ENCODE peak calls at places on chromosomes 4 and X, in five cellular contexts. P, Y, X, S and J are unnamed samples.

GRCh38 chr4:81621490-81621889 is 149.8 kb upstream of the RASGEF1B start:
- DNase-seq in P (no peak), Y (no peak), X (no peak), S (no peak), J (no peak)

GRCh38 chr4:26836539-26836938 is 24.1 kb upstream of the STIM2 start:
- DNase-seq in P (no peak), Y (no peak), X (no peak), S (no peak), J (no peak)

GRCh38 chr4:61462451-61463326 is 262.6 kb downstream of the ADGRL3 start:
- DNase-seq in P (no peak), Y (no peak), X (no peak), S (peak), J (no peak)

GRCh38 chr4:1075809-1076524 is 37.4 kb downstream of the RNF212 start:
- DNase-seq in P (no peak), Y (no peak), X (no peak), S (no peak), J (no peak)

GRCh38 chrX:3522016-3522690 is 175.7 kb upstream of the MXRA5 start:
- DNase-seq in P (no peak), Y (no peak), X (no peak), S (no peak), J (no peak)

GRCh38 chrX:356385-357034 is 30.2 kb downstream of the PPP2R3B start:
- DNase-seq in P (no peak), Y (no peak), X (no peak), S (no peak), J (no peak)

GRCh38 chr4:89661490-89661889 is 175.5 kb downstream of the SNCA start:
- DNase-seq in P (no peak), Y (no peak), X (no peak), S (no peak), J (no peak)

GRCh38 chr4:80526697-80527096 is 191.2 kb downstream of the CFAP299 start:
- DNase-seq in P (no peak), Y (no peak), X (no peak), S (no peak), J (no peak)

GRCh38 chr4:153649572-153649991 is 34.5 kb upstream of the TLR2 start:
- DNase-seq in P (peak), Y (peak), X (peak), S (peak), J (no peak)

GRCh38 chr4:183610033-183610432 is 49.0 kb downstream of the RWDD4 start:
- DNase-seq in P (no peak), Y (peak), X (no peak), S (no peak), J (no peak)

GRCh38 chr4:64409300-64409699 is at the start of gene TECRL:
- DNase-seq in P (no peak), Y (no peak), X (no peak), S (no peak), J (no peak)

GRCh38 chrX:150483576-150483975 is 84.8 kb upstream of the MTM1 start:
- DNase-seq in P (no peak), Y (no peak), X (no peak), S (no peak), J (no peak)

GRCh38 chrX:15781964-15782711 is 8.1 kb upstream of the ZRSR2 start:
- DNase-seq in P (no peak), Y (no peak), X (no peak), S (no peak), J (peak)

GRCh38 chr4:138182838-138183426 is 59.2 kb downstream of the SLC7A11 start:
- DNase-seq in P (peak), Y (peak), X (no peak), S (peak), J (no peak)

GRCh38 chr4:73902038-73902637 is 32.9 kb downstream of the CXCL1 start:
- DNase-seq in P (no peak), Y (no peak), X (no peak), S (no peak), J (no peak)

GRCh38 chr4:109301691-109302365 is 630 bp downstream of the COL25A1 start:
- DNase-seq in P (no peak), Y (no peak), X (peak), S (no peak), J (no peak)

GRCh38 chr4:161208564-161208963 is 955.2 kb downstream of the FSTL5 start:
- DNase-seq in P (no peak), Y (no peak), X (no peak), S (no peak), J (no peak)

GRCh38 chr4:42637861-42638260 is 19.0 kb downstream of the ATP8A1 start:
- DNase-seq in P (no peak), Y (no peak), X (no peak), S (no peak), J (no peak)

GRCh38 chr4:173167793-173168395 is 717 bp upstream of the GALNT7 start:
- DNase-seq in P (peak), Y (peak), X (peak), S (no peak), J (no peak)

GRCh38 chr4:176964116-176964691 is 171.5 kb upstream of the VEGFC start:
- DNase-seq in P (peak), Y (no peak), X (peak), S (no peak), J (no peak)

GRCh38 chr4:48331577-48332340 is 9.6 kb upstream of the SLAIN2 start:
- DNase-seq in P (no peak), Y (no peak), X (no peak), S (no peak), J (no peak)

GRCh38 chrX:79096339-79096638 is 48.2 kb upstream of the GPR174 start:
- DNase-seq in P (no peak), Y (no peak), X (no peak), S (no peak), J (no peak)

GRCh38 chr4:146776691-146777090 is 138.0 kb downstream of the POU4F2 start:
- DNase-seq in P (no peak), Y (no peak), X (no peak), S (no peak), J (no peak)

GRCh38 chr4:181685911-181686310 is 557.3 kb upstream of the TENM3 start:
- DNase-seq in P (no peak), Y (no peak), X (no peak), S (no peak), J (no peak)

GRCh38 chrX:150362599-150363481 is at the start of gene MAMLD1:
- DNase-seq in P (peak), Y (peak), X (peak), S (no peak), J (no peak)

GRCh38 chr4:111400736-111401135 is 744.5 kb upstream of the FAM241A start:
- DNase-seq in P (no peak), Y (no peak), X (no peak), S (no peak), J (no peak)

GRCh38 chr4:178784491-178784890 is 1342.3 kb upstream of the AGA start:
- DNase-seq in P (no peak), Y (no peak), X (no peak), S (no peak), J (no peak)

GRCh38 chr4:65747386-65747785 is 77.1 kb upstream of the EPHA5 start:
- DNase-seq in P (no peak), Y (no peak), X (no peak), S (no peak), J (no peak)

GRCh38 chr4:150002561-150002960 is 75.7 kb upstream of the DCLK2 start:
- DNase-seq in P (no peak), Y (no peak), X (no peak), S (no peak), J (no peak)

GRCh38 chr4:107801766-107802211 is 22.9 kb upstream of the SGMS2 start:
- DNase-seq in P (no peak), Y (no peak), X (no peak), S (no peak), J (no peak)

GRCh38 chrX:86714441-86714840 is 566.2 kb downstream of the DACH2 start:
- DNase-seq in P (no peak), Y (no peak), X (no peak), S (no peak), J (no peak)

GRCh38 chr4:4663028-4663427 is 121.2 kb upstream of the STX18 start:
- DNase-seq in P (no peak), Y (no peak), X (no peak), S (no peak), J (no peak)

GRCh38 chrX:50115973-50116372 is 84.8 kb downstream of the AKAP4 start:
- DNase-seq in P (no peak), Y (no peak), X (no peak), S (no peak), J (no peak)

GRCh38 chr4:74675673-74676279 is 118.5 kb downstream of the BTC start:
- DNase-seq in P (peak), Y (peak), X (no peak), S (peak), J (no peak)

GRCh38 chrX:39361736-39362135 is 560.5 kb downstream of the MID1IP1 start:
- DNase-seq in P (no peak), Y (no peak), X (no peak), S (no peak), J (no peak)

GRCh38 chrX:13372203-13372980 is 52.5 kb upstream of the ATXN3L start:
- DNase-seq in P (no peak), Y (no peak), X (no peak), S (no peak), J (no peak)

DNA sequence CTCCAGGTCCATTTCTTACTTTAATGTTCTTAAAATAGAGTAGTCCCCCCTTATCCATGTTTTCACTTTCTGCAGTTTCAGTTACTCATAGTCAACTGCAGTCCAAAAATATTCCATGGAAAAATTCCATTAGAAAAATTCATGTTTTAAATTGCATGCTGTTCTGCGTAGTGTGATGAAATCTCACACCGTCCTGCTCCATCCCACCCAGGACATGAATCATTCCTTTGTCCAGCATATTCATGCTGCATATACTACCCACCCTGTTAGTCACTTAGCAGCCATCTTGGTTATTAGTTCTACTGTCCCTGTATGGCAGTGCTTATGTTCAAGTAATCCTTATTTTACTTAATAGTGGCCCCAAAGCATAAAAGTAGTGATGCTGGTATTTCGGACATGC is 5.4 kb upstream of the PDLIM5 start:
- DNase-seq in P (no peak), Y (no peak), X (no peak), S (no peak), J (no peak)
- TF ChIP-seq ATF3 in P (no peak), Y (no peak), X (no peak), S (no peak), J (no peak)

GRCh38 chr4:159252491-159252890 is 149.6 kb downstream of the RAPGEF2 start:
- DNase-seq in P (no peak), Y (no peak), X (no peak), S (no peak), J (no peak)

GRCh38 chr4:159250751-159251325 is 148.0 kb downstream of the RAPGEF2 start:
- DNase-seq in P (no peak), Y (no peak), X (no peak), S (no peak), J (no peak)

DNA sequence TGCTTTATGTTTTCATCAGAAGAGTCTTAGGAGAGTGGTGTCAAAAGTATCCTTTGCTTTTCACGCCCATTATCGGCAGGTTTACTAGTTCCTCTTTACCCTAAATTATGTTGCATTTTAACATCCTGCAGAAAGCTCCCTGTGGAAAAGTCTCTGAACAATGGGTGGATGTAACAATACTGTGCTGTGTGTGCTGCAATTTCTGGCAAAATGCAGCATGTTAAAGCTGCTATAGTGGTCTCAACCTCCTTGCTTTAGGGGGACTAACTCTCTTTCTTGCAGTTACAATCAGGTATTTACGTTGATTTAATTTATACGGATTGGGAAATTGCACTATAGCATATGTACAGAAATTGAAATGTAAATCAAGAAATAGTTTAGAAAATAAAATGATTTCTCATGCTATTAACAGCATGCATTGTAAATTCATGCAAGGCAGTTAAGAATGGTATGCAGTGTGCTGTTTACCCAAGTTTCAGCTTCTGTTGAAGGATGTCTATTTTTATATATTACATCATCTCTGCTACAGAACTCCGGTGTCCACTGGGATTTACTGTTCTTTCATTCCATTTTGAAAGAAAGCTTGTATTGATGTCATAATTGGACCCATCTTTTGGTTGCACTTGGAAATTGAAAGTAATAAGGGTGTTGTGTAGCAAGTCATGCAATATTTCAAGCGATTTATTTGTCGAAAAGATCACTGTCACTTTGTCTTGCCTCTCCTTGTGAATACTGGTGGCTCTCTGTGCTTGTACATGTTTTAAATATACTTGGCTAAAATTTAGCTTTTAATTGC is 145.7 kb downstream of the RAPGEF2 start:
- DNase-seq in P (no peak), Y (no peak), X (no peak), S (peak), J (no peak)
- TF ChIP-seq ATF3 in P (no peak), Y (peak), X (no peak), S (no peak), J (no peak)

GRCh38 chrX:131826572-131826971 is 196.5 kb upstream of the STK26 start:
- DNase-seq in P (no peak), Y (no peak), X (no peak), S (no peak), J (no peak)

GRCh38 chrX:131828482-131828881 is 194.6 kb upstream of the STK26 start:
- DNase-seq in P (no peak), Y (peak), X (no peak), S (no peak), J (no peak)

GRCh38 chrX:131831185-131831520 is 191.9 kb upstream of the STK26 start:
- DNase-seq in P (no peak), Y (no peak), X (no peak), S (no peak), J (no peak)

GRCh38 chrX:131827935-131828334 is 195.2 kb upstream of the STK26 start:
- DNase-seq in P (no peak), Y (peak), X (peak), S (no peak), J (peak)

DNA sequence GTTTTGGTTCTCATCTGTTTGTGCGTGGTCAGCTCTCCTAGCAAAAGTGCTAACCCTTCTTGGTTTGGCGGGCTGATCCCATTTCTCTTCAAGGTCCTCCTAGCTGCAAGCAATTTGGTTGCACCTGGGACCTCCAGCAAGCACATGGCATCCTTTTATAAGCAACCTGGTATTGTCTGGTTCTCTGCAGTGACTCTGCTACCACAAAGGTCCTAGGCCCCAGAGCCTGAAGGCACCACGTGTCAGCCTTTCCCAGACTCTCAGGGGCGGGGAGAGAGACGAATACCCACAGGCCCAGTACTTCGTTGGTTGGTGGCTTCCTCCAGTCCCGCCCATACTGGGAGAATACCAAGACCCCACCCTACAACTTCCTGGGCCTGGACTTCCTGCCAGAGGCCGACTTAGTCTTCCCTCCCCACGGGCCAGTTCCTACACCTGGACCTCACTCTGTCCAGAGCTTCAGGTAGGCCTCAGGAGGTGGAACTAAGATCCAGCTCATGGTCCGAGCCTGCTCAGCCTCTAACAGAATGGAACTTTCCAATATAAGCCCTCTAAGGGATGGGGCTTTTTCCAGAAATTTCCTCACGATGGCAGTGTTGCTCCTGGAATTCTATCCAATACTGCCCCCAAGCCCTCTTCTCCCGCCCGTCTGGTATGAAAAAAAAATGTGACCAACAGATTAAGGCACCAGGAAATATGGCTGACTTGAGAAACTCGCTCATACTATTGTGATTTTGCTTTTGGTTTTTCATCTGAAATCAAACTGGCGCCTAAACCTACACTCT is 192.5 kb upstream of the STK26 start:
- DNase-seq in P (peak), Y (peak), X (peak), S (peak), J (peak)
- TF ChIP-seq ATF3 in P (no peak), Y (no peak), X (no peak), S (no peak), J (no peak)

GRCh38 chr4:158624889-158625478 is 46.7 kb downstream of the C4orf46 start:
- DNase-seq in P (peak), Y (peak), X (no peak), S (peak), J (peak)
- TF ChIP-seq ATF3 in P (no peak), Y (no peak), X (no peak), S (no peak), J (no peak)

DNA sequence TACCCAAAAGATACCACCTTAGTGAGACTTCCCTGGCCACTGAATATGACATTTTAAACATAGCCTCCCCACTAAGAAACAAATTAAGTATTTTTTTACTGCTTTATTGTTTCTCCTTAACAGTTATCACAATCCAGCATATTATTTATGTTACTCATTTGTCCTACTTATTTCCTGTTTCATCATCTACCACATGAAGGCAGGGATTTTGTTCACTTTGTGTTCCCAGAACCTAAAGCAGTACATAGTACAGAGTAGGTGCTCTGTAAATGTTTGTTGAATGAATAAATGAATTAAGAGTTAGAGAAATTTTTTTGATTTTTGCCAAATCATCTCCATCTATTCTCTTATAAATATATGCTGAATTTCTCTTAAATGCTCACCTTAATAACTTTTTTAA is 318.4 kb upstream of the GIMD1 start:
- DNase-seq in P (no peak), Y (no peak), X (no peak), S (no peak), J (no peak)
- TF ChIP-seq ATF3 in P (no peak), Y (no peak), X (no peak), S (no peak), J (no peak)

DNA sequence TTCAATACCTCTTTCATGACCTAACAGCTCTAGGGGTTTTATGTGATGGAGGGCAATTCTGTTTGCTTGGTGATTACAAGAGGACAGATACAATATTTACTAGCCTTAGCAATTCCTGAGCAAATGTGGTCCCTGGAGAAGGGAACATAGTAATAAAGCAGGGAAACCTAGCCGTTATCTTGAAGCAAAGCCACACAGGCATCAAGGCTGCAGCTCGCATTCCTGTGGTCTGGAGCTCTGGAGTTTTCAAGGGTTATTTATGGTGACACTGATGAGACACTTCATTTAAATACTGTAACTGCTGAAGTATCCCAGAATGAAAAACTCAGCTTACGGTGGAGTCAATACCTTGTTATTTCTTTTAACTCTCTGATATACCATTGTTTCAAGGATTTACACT is 66.8 kb downstream of the AFF2 start:
- DNase-seq in P (no peak), Y (peak), X (no peak), S (no peak), J (no peak)
- TF ChIP-seq ATF3 in P (no peak), Y (no peak), X (no peak), S (no peak), J (no peak)

GRCh38 chrX:17882680-17883079 is 21.6 kb upstream of the RAI2 start:
- DNase-seq in P (no peak), Y (no peak), X (no peak), S (no peak), J (no peak)
- TF ChIP-seq ATF3 in P (no peak), Y (no peak), X (no peak), S (no peak), J (no peak)